ENCODE peak calls at places on chromosomes 2 and 18, in nine cellular contexts. O is Caco-2, L is upper lobe of right lung, Q is sigmoid colon, M is prostate gland, A is esophagus squamous epithelium, H is tibial artery, D is lower lobe of right lung, U is thoracic aorta. C is an unnamed sample.
A peak's percentile ranks its signal among the peaks of the same experiment; 100 is the strongest.

GRCh38 chr2:68989035-68989434 is 14.6 kb downstream of the GKN1 start:
- DNase-seq in O (no peak), L (no peak), Q (no peak), M (no peak), A (no peak), H (no peak), D (no peak), U (no peak), C (no peak)

GRCh38 chr18:10047237-10047636 is 133.4 kb downstream of the VAPA start:
- DNase-seq in O (no peak), L (no peak), Q (no peak), M (no peak), A (no peak), H (no peak), D (no peak), U (no peak), C (no peak)

GRCh38 chr2:126769118-126769517 is 113.2 kb downstream of the GYPC start:
- DNase-seq in O (no peak), L (no peak), Q (peak; percentile 12), M (no peak), A (no peak), H (peak; percentile 16), D (no peak), U (no peak), C (no peak)

GRCh38 chr2:111194835-111195621 is 74.3 kb downstream of the BCL2L11 start:
- DNase-seq in O (no peak), L (no peak), Q (no peak), M (no peak), A (no peak), H (no peak), D (no peak), U (no peak), C (no peak)

GRCh38 chr2:191710411-191710900 is 32.5 kb downstream of the NABP1 start:
- DNase-seq in O (no peak), L (no peak), Q (no peak), M (no peak), A (no peak), H (no peak), D (no peak), U (no peak), C (peak; percentile 33)

GRCh38 chr2:47437287-47437686 is 34.3 kb downstream of the MSH2 start:
- DNase-seq in O (no peak), L (no peak), Q (no peak), M (no peak), A (no peak), H (no peak), D (no peak), U (no peak), C (no peak)

GRCh38 chr2:207107551-207107950 is 58.2 kb downstream of the KLF7 start:
- DNase-seq in O (no peak), L (no peak), Q (no peak), M (no peak), A (no peak), H (no peak), D (peak; percentile 55), U (no peak), C (no peak)

GRCh38 chr18:63440219-63440618 is 17.9 kb upstream of the VPS4B start:
- DNase-seq in O (no peak), L (no peak), Q (peak; percentile 79), M (no peak), A (no peak), H (no peak), D (no peak), U (no peak), C (no peak)

GRCh38 chr2:82599021-82599420 is 1860.1 kb downstream of the SUCLG1 start:
- DNase-seq in O (no peak), L (no peak), Q (no peak), M (no peak), A (no peak), H (no peak), D (no peak), U (no peak), C (no peak)

DNA sequence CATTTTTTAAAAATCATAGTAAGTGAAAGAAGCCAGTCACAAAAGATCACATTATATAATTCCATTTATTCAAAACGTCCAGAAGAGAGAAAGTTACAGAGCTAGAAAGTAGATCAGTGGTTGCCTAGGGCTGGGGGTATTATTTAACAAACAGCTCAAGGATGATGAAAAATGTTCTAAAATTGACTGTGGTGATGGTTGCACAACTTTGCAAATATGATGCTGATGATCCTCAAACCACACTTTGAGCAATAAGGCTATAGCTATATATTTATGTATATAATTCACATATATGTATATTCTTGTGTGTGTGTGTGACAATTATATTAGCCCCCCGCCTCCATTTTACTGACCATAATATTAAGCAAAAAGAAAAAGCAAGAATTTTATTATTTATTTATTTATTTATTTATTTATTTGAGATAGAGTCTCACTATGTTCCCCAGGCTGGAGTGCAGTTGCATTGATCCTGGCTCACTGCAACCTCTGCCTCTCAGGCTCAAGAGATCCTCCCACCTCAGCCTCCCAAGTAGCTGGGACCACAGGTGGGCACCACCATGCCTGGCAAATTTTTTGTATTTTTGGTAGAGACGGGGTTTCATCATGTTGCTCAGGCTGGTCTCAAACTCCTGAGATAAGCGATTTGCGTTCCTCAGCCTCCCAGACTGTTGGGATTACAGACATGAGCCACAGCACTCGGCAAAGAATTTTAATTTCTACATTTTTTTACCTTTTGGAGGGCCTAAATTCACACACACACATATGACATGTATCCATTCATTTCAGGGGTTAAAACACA is 1.9 kb downstream of the WDR12 start:
- DNase-seq in O (no peak), L (no peak), Q (no peak), M (no peak), A (no peak), H (no peak), D (no peak), U (no peak), C (no peak)
- H3K4me3 ChIP-seq in O (no peak overlapping the region), L (no peak overlapping the region), Q (no peak overlapping the region), M (no peak overlapping the region), A (peak overlapping the region; percentile 78), H (no peak overlapping the region), D (no peak overlapping the region), U (no peak overlapping the region), C (no peak overlapping the region)

DNA sequence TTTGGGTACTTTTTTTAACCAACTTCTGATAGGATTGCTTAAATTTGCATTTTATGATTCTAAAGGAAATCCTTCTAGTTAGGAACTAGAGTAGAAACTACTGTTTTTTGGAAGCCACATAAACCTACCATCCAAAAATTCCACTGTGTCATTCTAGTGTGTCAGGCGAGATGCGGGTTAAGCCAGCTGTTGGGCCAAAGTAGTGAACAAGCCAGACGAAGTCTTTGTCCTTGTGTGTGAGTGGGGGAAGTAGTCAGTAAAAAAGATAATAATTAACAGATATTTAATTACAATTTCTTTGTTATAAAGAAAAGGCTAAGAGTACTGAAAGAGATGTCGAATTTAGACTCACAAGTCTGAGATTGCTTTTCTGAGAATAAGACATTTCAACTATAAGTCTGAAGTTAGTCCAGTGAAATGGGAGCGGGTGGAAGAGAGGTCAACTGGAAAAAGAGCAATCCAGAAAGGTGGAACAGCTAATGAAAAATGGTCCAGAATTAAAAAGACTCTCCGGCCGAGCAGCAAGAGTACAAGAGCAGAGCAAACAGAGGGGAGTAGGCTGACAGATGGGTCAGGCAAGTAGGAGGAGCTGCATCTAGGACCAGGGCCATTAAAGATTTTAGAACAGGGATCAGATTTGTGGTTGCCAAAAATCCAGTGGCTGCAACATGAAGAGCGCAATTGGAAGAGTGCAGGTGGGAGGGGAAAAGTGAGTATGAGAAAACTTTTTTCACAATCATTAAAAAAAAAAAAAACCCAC is 1.5 kb downstream of the EPB41L5 start:
- DNase-seq in O (no peak), L (no peak), Q (no peak), M (no peak), A (no peak), H (no peak), D (no peak), U (no peak), C (no peak)
- H3K4me3 ChIP-seq in O (peak overlapping the region; percentile 62), L (peak overlapping the region; percentile 85), Q (no peak overlapping the region), M (peak overlapping the region; percentile 95), A (peak overlapping the region; percentile 87), H (peak overlapping the region; percentile 89), D (peak overlapping the region; percentile 98), U (peak overlapping the region; percentile 79), C (no peak overlapping the region)

GRCh38 chr2:61180686-61181085 is 18.7 kb downstream of the C2orf74 start:
- DNase-seq in O (no peak), L (no peak), Q (no peak), M (no peak), A (no peak), H (no peak), D (no peak), U (no peak), C (no peak)

GRCh38 chr2:61181382-61182058 is 19.5 kb downstream of the C2orf74 start:
- DNase-seq in O (no peak), L (no peak), Q (no peak), M (no peak), A (no peak), H (no peak), D (no peak), U (no peak), C (no peak)

GRCh38 chr2:61183815-61184214 is 21.8 kb downstream of the C2orf74 start:
- DNase-seq in O (no peak), L (no peak), Q (no peak), M (no peak), A (no peak), H (no peak), D (no peak), U (no peak), C (no peak)

GRCh38 chr2:61179701-61180639 is 18.0 kb downstream of the C2orf74 start:
- DNase-seq in O (no peak), L (no peak), Q (peak; percentile 92), M (peak; percentile 29), A (no peak), H (peak; percentile 90), D (no peak), U (peak; percentile 27), C (no peak)

DNA sequence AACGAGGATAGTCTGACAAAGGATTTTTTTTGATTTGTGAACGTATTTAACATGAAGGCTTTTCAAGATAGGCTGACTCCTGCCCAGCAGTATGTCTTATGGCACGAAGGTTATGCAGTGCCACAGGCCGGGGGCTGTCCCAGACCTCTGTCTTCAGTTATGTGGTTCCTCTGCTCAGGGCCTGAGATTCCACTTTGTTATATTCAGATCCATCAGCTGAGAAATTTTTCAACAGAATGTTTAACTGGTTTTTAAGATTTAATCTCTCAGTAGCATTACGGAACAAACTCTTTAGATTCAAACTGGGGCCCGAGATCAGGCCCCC is 20.0 kb downstream of the C2orf74 start:
- DNase-seq in O (no peak), L (no peak), Q (no peak), M (no peak), A (no peak), H (no peak), D (no peak), U (no peak), C (no peak)
- H3K4me3 ChIP-seq in O (no peak overlapping the region), L (no peak overlapping the region), Q (no peak overlapping the region), M (no peak overlapping the region), A (no peak overlapping the region), H (no peak overlapping the region), D (no peak overlapping the region), U (no peak overlapping the region), C (no peak overlapping the region)

DNA sequence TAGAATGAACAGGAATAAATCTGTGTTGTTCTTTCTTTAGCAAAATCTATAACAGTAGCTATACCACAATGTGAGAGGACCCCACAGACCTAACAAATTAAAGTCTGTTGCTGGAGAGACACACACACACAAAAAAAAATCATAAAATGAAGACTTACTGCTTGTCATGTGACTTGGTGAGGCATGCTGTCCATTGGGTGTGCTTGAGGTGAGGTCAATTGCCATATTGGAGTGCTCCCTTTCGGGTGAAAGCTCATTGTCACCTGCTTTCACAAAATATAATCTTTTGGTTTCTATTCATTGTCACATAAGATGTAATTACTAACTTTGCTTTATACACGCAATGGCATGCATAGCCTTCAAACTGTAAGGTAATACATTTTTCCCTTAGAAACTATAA is 3.9 kb downstream of the IKZF2 start:
- DNase-seq in O (no peak), L (no peak), Q (no peak), M (no peak), A (no peak), H (no peak), D (no peak), U (no peak), C (no peak)
- H3K4me3 ChIP-seq in O (no peak overlapping the region), L (no peak overlapping the region), Q (no peak overlapping the region), M (no peak overlapping the region), A (peak overlapping the region; percentile 37), H (no peak overlapping the region), D (no peak overlapping the region), U (no peak overlapping the region), C (no peak overlapping the region)

C was measured in AG04449.